ENCODE peak calls at places on chromosomes 1 and 21, in nine cellular contexts. H is Kasumi-1; Z is stimulated activated CD8-positive, alpha-beta memory T cell treated with anti-CD3 and anti-CD28 coated beads, Interleukin-12 subunit alpha, Interleukin-12 subunit beta, amount 100 ng/mL, for 4 hours; J is activated CD8-positive, alpha-beta T cell treated with anti-CD3 and anti-CD28 coated beads for 36 hours; A is NCI-H510A; I is LoVo; G is frontal cortex; V is activated naive CD8-positive, alpha-beta T cell treated with anti-CD3 and anti-CD28 coated beads, Interleukin-2, amount 50 U/mL, for 24 hours; W is COR-L47. F is an unnamed sample.

GRCh38 chr1:223405507-223405906 is 12.3 kb downstream of the CCDC185 start:
- DNase-seq in H (no peak), Z (no peak), J (no peak), A (no peak), I (no peak), G (no peak), V (no peak), W (no peak), F (no peak)

GRCh38 chr21:33383056-33383888 is 19.9 kb upstream of the IFNGR2 start:
- DNase-seq in H (peak), Z (peak), J (peak), A (no peak), I (peak), G (no peak), V (peak), W (no peak), F (peak)

GRCh38 chr1:184456189-184456588 is 69.4 kb downstream of the C1orf21 start:
- DNase-seq in H (peak), Z (no peak), J (no peak), A (no peak), I (no peak), G (no peak), V (no peak), W (no peak), F (no peak)

GRCh38 chr1:53046930-53047329 is 15.1 kb upstream of the PODN start:
- DNase-seq in H (no peak), Z (no peak), J (no peak), A (no peak), I (no peak), G (no peak), V (no peak), W (peak), F (peak)

GRCh38 chr1:169102567-169102966 is 3.9 kb upstream of the ATP1B1 start:
- DNase-seq in H (no peak), Z (no peak), J (no peak), A (no peak), I (peak), G (no peak), V (no peak), W (peak), F (no peak)

GRCh38 chr21:37459575-37459974 is 93.0 kb downstream of the DYRK1A start:
- DNase-seq in H (no peak), Z (no peak), J (no peak), A (no peak), I (no peak), G (no peak), V (no peak), W (no peak), F (no peak)

GRCh38 chr1:22317231-22317919 is 134.3 kb upstream of the ZBTB40 start:
- DNase-seq in H (peak), Z (no peak), J (peak), A (no peak), I (no peak), G (no peak), V (peak), W (no peak), F (no peak)

GRCh38 chr1:41341365-41341683 is 19.9 kb upstream of the FOXO6 start:
- DNase-seq in H (no peak), Z (no peak), J (no peak), A (no peak), I (no peak), G (no peak), V (no peak), W (no peak), F (no peak)

GRCh38 chr1:77975386-77975785 is 3.5 kb downstream of the FUBP1 start:
- DNase-seq in H (no peak), Z (no peak), J (no peak), A (no peak), I (no peak), G (no peak), V (no peak), W (no peak), F (no peak)

GRCh38 chr1:29698033-29698432 is 461.7 kb downstream of the PTPRU start:
- DNase-seq in H (no peak), Z (no peak), J (no peak), A (no peak), I (peak), G (no peak), V (no peak), W (peak), F (no peak)

GRCh38 chr1:150410582-150411101 is 46.7 kb downstream of the RPRD2 start:
- DNase-seq in H (no peak), Z (no peak), J (no peak), A (no peak), I (no peak), G (no peak), V (no peak), W (no peak), F (peak)

GRCh38 chr1:208233546-208233945 is 10.6 kb downstream of the PLXNA2 start:
- DNase-seq in H (no peak), Z (no peak), J (no peak), A (peak), I (no peak), G (peak), V (no peak), W (peak), F (no peak)

GRCh38 chr1:203178821-203179220 is 3.2 kb upstream of the MYBPH start:
- DNase-seq in H (no peak), Z (no peak), J (no peak), A (no peak), I (no peak), G (no peak), V (no peak), W (no peak), F (no peak)

GRCh38 chr1:44787506-44787905 is 464 bp downstream of the BEST4 start:
- DNase-seq in H (no peak), Z (no peak), J (no peak), A (no peak), I (no peak), G (no peak), V (no peak), W (no peak), F (no peak)

GRCh38 chr1:41662061-41662655 is 177.7 kb upstream of the EDN2 start:
- DNase-seq in H (peak), Z (peak), J (peak), A (no peak), I (peak), G (peak), V (peak), W (peak), F (peak)

GRCh38 chr1:235069577-235070563 is 58.8 kb downstream of the TOMM20 start:
- DNase-seq in H (no peak), Z (no peak), J (no peak), A (peak), I (peak), G (no peak), V (no peak), W (peak), F (peak)

GRCh38 chr1:165603810-165604209 is 27.2 kb upstream of the MGST3 start:
- DNase-seq in H (no peak), Z (no peak), J (no peak), A (no peak), I (no peak), G (no peak), V (no peak), W (no peak), F (no peak)

GRCh38 chr1:213570487-213570886 is 417.3 kb upstream of the PROX1 start:
- DNase-seq in H (no peak), Z (no peak), J (no peak), A (no peak), I (no peak), G (no peak), V (no peak), W (no peak), F (no peak)

GRCh38 chr1:116573388-116574100 is 2.7 kb upstream of the CD58 start:
- DNase-seq in H (no peak), Z (no peak), J (no peak), A (no peak), I (no peak), G (no peak), V (no peak), W (no peak), F (no peak)

GRCh38 chr21:14862794-14863720 is 201.7 kb downstream of the NRIP1 start:
- DNase-seq in H (peak), Z (no peak), J (peak), A (no peak), I (peak), G (no peak), V (peak), W (peak), F (peak)

GRCh38 chr21:46393941-46394818 is 64.5 kb upstream of the DIP2A start:
- DNase-seq in H (no peak), Z (no peak), J (no peak), A (peak), I (no peak), G (no peak), V (no peak), W (no peak), F (no peak)

GRCh38 chr1:146032613-146033219 is 11.2 kb upstream of the HJV start:
- DNase-seq in H (peak), Z (no peak), J (no peak), A (no peak), I (peak), G (no peak), V (no peak), W (peak), F (no peak)

GRCh38 chr21:34807146-34807880 is 138.5 kb downstream of the CLIC6 start:
- DNase-seq in H (peak), Z (peak), J (peak), A (no peak), I (peak), G (no peak), V (peak), W (no peak), F (no peak)

GRCh38 chr21:42781150-42781980 is 98.0 kb downstream of the WDR4 start:
- DNase-seq in H (no peak), Z (no peak), J (peak), A (peak), I (no peak), G (no peak), V (no peak), W (peak), F (peak)

GRCh38 chr1:170791941-170792340 is 128.0 kb downstream of the PRRX1 start:
- DNase-seq in H (no peak), Z (no peak), J (no peak), A (no peak), I (no peak), G (no peak), V (no peak), W (no peak), F (no peak)

GRCh38 chr1:98129486-98129885 is 208.7 kb upstream of the DPYD start:
- DNase-seq in H (no peak), Z (no peak), J (no peak), A (no peak), I (no peak), G (no peak), V (no peak), W (no peak), F (no peak)

GRCh38 chr1:212482006-212482351 is 49.3 kb downstream of the NENF start:
- DNase-seq in H (no peak), Z (no peak), J (no peak), A (no peak), I (peak), G (no peak), V (no peak), W (no peak), F (no peak)

GRCh38 chr1:205989786-205990185 is 13.4 kb downstream of the RAB7B start:
- DNase-seq in H (peak), Z (no peak), J (no peak), A (no peak), I (no peak), G (no peak), V (no peak), W (no peak), F (no peak)

GRCh38 chr1:197304626-197305200 is 36.7 kb downstream of the CRB1 start:
- DNase-seq in H (no peak), Z (no peak), J (no peak), A (no peak), I (no peak), G (no peak), V (no peak), W (no peak), F (no peak)

GRCh38 chr1:63327417-63328139 is 5.2 kb downstream of the FOXD3 start:
- DNase-seq in H (peak), Z (no peak), J (peak), A (peak), I (peak), G (no peak), V (peak), W (peak), F (peak)

GRCh38 chr21:44086636-44087425 is 20.4 kb upstream of the PWP2 start:
- DNase-seq in H (no peak), Z (no peak), J (no peak), A (no peak), I (no peak), G (no peak), V (no peak), W (no peak), F (peak)

GRCh38 chr1:74437035-74437434 is 75.4 kb downstream of the LRRC53 start:
- DNase-seq in H (no peak), Z (no peak), J (no peak), A (no peak), I (no peak), G (no peak), V (no peak), W (no peak), F (no peak)

GRCh38 chr1:7420706-7421105 is 350.4 kb upstream of the VAMP3 start:
- DNase-seq in H (no peak), Z (no peak), J (no peak), A (no peak), I (no peak), G (no peak), V (no peak), W (no peak), F (no peak)

GRCh38 chr1:36224537-36225297 is 474 bp downstream of the THRAP3 start:
- DNase-seq in H (peak), Z (no peak), J (no peak), A (peak), I (peak), G (no peak), V (peak), W (peak), F (no peak)

F was measured in testis.